ENCODE peak calls at places on chromosome 13, in seven cellular contexts. G is DND-41, N is SK-N-SH, H is PC-3, K is fibroblast of lung, I is neuronal stem cell, Y is IMR-90. Z is an unnamed sample.

GRCh38 chr13:99277629-99278028 is 19.4 kb upstream of the GPR18 start:
- DNase-seq in K (no peak), I (no peak), H (no peak), G (no peak), N (no peak), Y (no peak), Z (no peak)

GRCh38 chr13:50589651-50590054 is 253.8 kb downstream of the DLEU7 start:
- DNase-seq in Y (peak), K (peak), H (peak), N (no peak), I (no peak), G (no peak), Z (no peak)

GRCh38 chr13:29707876-29708543 is 112.5 kb upstream of the SLC7A1 start:
- DNase-seq in H (peak), K (peak), G (peak), N (peak), Y (peak), I (peak), Z (peak)

GRCh38 chr13:27962128-27962841 is 6.8 kb downstream of the CDX2 start:
- DNase-seq in N (peak), G (no peak), I (no peak), Y (no peak), H (no peak), K (no peak), Z (no peak)

GRCh38 chr13:49308977-49309408 is 61.3 kb downstream of the CDADC1 start:
- DNase-seq in Y (peak), I (no peak), G (no peak), N (no peak), H (no peak), K (no peak), Z (no peak)

GRCh38 chr13:98509271-98510155 is 67.4 kb downstream of the STK24 start:
- DNase-seq in N (no peak), K (peak), G (no peak), I (no peak), H (peak), Y (peak), Z (no peak)

GRCh38 chr13:50969691-50970090 is 60.1 kb downstream of the RNASEH2B start:
- DNase-seq in G (peak), I (no peak), K (peak), Y (no peak), H (no peak), N (no peak), Z (peak)

GRCh38 chr13:106905380-106906259 is 337.7 kb upstream of the ARGLU1 start:
- DNase-seq in G (no peak), N (no peak), I (no peak), K (no peak), H (no peak), Y (no peak), Z (no peak)

GRCh38 chr13:80340643-80341097 is 256 bp downstream of the SPRY2 start:
- DNase-seq in N (no peak), I (no peak), K (peak), H (no peak), G (peak), Y (peak), Z (no peak)

DNA sequence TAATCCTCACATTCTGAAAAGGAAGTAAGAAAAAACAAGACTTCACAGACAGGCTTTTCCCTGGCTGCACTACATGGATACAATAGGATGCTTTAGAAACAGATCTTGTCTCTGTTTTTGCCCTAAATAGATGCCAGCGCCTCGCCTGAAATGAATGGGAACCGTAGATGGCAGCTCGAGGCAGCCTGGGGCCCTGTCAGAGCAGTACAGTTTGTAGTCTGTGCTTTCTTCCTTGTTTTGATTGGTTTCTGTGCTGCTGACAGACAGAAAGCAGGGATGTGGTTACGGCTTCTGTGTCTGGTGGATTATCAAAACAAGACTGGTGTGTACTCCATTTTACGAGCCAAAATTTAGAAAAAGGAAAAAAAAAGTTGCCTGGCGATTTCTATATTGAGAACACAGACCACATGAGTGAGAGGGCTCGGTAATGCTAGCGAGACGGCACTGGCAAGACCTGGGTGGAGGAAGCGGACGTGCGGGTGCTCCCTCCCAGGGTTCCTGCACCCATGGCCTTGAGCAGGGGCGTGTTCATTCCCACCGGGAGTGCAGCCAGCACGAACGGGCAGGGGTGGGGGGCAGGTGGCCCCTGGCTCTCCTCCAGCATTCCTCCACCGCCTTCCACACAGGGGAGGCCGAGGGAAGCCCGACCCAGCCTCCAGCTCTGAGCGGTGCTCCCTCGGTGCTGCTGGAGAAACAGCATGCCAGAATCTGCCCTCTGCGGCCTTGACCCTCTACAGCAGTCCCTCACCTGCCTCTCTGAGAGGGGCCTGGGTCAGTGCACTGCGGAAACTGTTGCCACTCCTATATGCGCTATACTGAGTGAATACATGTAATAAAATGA is 37.5 kb upstream of the C1QTNF9 start:
- DNase-seq in N (peak), G (peak), K (peak), H (no peak), Y (peak), I (no peak), Z (no peak)
- H3K9ac ChIP-seq in N (peak), G (peak), K (peak), H (no peak), Y (peak), I (peak), Z (no peak)

DNA sequence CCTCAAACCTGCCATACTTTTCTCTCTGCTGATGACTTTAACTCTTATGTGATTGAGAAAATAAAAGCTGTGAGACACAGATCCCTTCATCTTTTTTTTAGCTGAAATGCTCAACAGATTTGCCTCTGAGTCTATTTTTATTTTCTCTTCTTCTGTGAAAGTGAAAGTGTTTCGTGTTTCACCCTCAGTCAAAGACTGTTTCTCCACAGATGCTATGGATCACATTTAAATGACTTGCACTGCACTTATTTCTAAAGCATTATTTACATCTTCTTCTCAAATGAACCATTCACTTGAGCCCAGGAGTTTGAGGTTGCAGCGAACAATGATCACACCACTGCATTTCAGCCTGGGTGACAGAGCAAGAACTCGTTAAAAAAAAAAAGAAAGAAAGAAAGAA is 890.1 kb upstream of the PCDH20 start:
- DNase-seq in H (no peak), N (no peak), K (no peak), I (no peak), G (no peak), Y (no peak), Z (no peak)
- H3K9ac ChIP-seq in H (no peak), N (no peak), K (no peak), I (no peak), G (no peak), Y (no peak), Z (no peak)

DNA sequence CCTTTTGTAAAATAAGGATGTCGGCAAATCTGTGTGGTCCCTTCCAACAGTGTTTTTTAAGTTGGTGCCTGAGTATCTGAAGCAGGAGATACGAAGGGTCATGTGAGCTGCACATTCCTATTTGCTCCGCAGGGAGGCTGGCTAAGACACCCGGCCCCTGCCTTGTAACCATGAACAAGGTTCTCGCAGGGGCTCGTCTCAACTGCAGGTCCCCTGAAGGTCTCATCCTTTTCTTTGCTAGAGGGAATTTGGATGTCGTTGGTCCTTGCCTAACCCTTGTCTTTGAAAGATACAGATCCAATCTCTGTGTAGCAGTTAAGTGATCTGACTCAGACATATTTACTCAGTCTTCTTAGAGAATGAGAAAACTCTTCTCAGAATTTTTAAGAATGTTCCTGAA is 64.4 kb downstream of the LRCH1 start:
- DNase-seq in Y (peak), G (no peak), K (no peak), I (no peak), H (no peak), N (no peak), Z (no peak)
- H3K9ac ChIP-seq in Y (no peak), G (no peak), K (no peak), I (no peak), H (no peak), N (no peak), Z (no peak)

DNA sequence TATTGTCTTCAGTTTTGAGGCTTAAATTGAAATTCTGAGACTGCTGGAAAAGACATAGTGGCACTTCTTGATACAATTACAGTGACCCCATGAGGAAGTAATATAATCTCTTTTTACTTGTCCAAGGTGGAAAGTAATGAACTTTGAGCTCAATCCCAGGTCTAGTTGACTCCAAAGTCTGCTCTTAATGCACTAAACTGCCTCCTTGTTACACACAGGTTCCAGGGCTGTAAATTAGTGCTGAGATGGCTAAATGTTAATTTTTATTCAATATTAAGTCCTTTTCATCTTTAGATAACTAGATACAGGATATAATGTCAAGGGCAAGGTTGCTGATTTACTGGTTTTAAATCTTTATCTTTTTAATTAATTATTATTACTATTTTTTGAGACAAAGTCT is 2.5 kb downstream of the NUDT15 start:
- DNase-seq in Y (no peak), N (no peak), H (no peak), G (no peak), I (no peak), K (no peak), Z (no peak)
- H3K9ac ChIP-seq in Y (no peak), N (no peak), H (no peak), G (no peak), I (no peak), K (no peak), Z (no peak)

DNA sequence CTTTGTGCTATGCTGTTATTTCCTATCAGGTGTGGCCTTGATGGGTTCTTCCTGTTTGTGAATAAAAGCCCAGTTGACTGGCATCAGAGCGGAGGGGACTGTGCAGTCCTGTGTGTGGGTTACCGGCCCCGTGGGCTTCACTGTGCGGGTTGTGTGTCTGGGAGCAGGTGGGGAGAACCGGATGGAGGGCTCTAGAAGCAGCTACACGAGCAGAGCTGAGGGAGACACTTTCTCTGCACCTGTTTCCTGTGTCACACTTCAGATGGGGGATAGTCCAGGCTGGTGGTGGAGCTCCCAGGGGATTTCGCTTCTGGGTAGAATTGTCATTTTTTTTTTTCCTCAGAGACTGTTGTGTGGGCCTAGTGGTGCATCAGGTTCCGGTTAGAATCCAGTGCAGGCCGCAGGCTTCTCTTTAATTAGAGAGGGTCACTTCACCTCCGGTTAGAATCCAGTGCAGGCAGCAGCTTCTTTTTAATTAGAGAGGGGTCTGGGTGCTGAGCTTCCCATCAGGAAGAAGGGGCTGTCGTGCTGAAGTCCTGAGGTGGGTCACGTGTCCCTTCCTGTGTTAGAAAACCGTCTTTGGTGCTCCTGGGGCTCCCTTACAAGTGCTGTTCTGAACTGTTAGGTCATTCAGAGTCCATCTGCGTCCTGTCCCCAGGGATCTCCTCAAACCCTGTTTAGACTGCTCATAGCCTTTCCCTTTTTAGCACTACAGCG is 69.7 kb downstream of the ARHGEF7 start:
- DNase-seq in H (no peak), K (no peak), Y (no peak), I (no peak), N (no peak), G (peak), Z (no peak)
- H3K9ac ChIP-seq in H (no peak), K (no peak), Y (no peak), I (no peak), N (no peak), G (peak), Z (no peak)

GRCh38 chr13:108249150-108249549 is 20.4 kb upstream of the TNFSF13B start:
- DNase-seq in Y (no peak), H (no peak), N (no peak), I (no peak), G (no peak), K (no peak), Z (no peak)
- H3K9ac ChIP-seq in Y (no peak), H (no peak), N (no peak), I (no peak), G (no peak), K (no peak), Z (no peak)